ENCODE peak calls at places on chromosomes 11 and 22, in nine cellular contexts. H is NCI-H524; F is H7; O is NCI-H774; N is effector memory CD4-positive, alpha-beta T cell; U is lung microvascular endothelial cell; I is NCI-H1436; S is COLO829; V is Right ventricle myocardium inferior. D is an unnamed sample.

GRCh38 chr11:91066648-91067047 is 843.8 kb upstream of the CHORDC1 start:
- DNase-seq in H (peak; percentile 39), F (no peak), O (no peak), N (no peak), U (no peak), I (no peak), S (no peak), V (no peak), D (no peak)

GRCh38 chr11:12831471-12832202 is 157.4 kb downstream of the TEAD1 start:
- DNase-seq in H (no peak), F (no peak), O (peak; percentile 26), N (no peak), U (no peak), I (peak; percentile 31), S (no peak), V (no peak), D (no peak)

GRCh38 chr11:119664063-119664572 is 64.9 kb downstream of the NECTIN1 start:
- DNase-seq in H (peak; percentile 87), F (peak; percentile 77), O (no peak), N (no peak), U (no peak), I (no peak), S (no peak), V (no peak), D (no peak)

GRCh38 chr11:1234054-1234720 is 11.3 kb downstream of the MUC5B start:
- DNase-seq in H (no peak), F (peak; percentile 73), O (no peak), N (no peak), U (no peak), I (no peak), S (no peak), V (peak; percentile 42), D (peak; percentile 42)

GRCh38 chr22:40415531-40416266 is 45.3 kb downstream of the SGSM3 start:
- DNase-seq in H (no peak), F (peak; percentile 53), O (no peak), N (no peak), U (peak; percentile 39), I (no peak), S (no peak), V (no peak), D (peak; percentile 60)

GRCh38 chr22:27776410-27776958 is 25.1 kb downstream of the MN1 start:
- DNase-seq in H (no peak), F (peak; percentile 76), O (no peak), N (no peak), U (no peak), I (no peak), S (no peak), V (no peak), D (no peak)

GRCh38 chr22:43136255-43136654 is 6.9 kb downstream of the MCAT start:
- DNase-seq in H (no peak), F (peak; percentile 88), O (no peak), N (no peak), U (peak; percentile 45), I (no peak), S (peak; percentile 63), V (peak; percentile 72), D (no peak)

GRCh38 chr22:49936973-49937757 is 18.7 kb downstream of the CRELD2 start:
- DNase-seq in H (no peak), F (peak; percentile 57), O (no peak), N (no peak), U (peak; percentile 35), I (peak; percentile 21), S (peak; percentile 44), V (no peak), D (no peak)

GRCh38 chr11:57387284-57388030 is 3.0 kb downstream of the PRG2 start:
- DNase-seq in H (no peak), F (no peak), O (no peak), N (no peak), U (peak; percentile 66), I (no peak), S (peak; percentile 67), V (no peak), D (no peak)